ENCODE peak calls at places on chromosomes 2 and 18, in eight cellular contexts. L is upper lobe of right lung, F is stomach, W is cardiac muscle cell, A is thoracic aorta, U is heart left ventricle, X is tibial artery, V is PC-9. J is an unnamed sample. For H3K9me3 and H3K27me3, the result is how much of the 10 kb centered on the place peaks cover.

GRCh38 chr2:70508711-70509462 is 44.7 kb downstream of the TGFA start:
- DNase-seq in W (no peak), L (no peak), X (no peak), A (no peak), U (no peak), V (peak), F (no peak), J (no peak)

GRCh38 chr2:197614532-197614931 is 60.9 kb downstream of the RFTN2 start:
- DNase-seq in F (no peak), L (no peak), X (no peak), A (no peak), W (no peak), U (no peak), V (no peak), J (no peak)

GRCh38 chr2:54632733-54633692 is 90.4 kb upstream of the EML6 start:
- DNase-seq in V (no peak), L (no peak), A (no peak), F (no peak), U (no peak), X (no peak), W (peak), J (no peak)

GRCh38 chr2:103009861-103010260 is 248.0 kb downstream of the TMEM182 start:
- DNase-seq in X (no peak), U (no peak), W (no peak), V (no peak), F (no peak), L (no peak), A (no peak), J (peak)

GRCh38 chr2:43105586-43106562 is 120.5 kb downstream of the ZFP36L2 start:
- DNase-seq in X (peak), U (peak), L (no peak), F (peak), W (peak), A (no peak), V (no peak), J (peak)

GRCh38 chr18:67199993-67200617 is 316.4 kb downstream of the DSEL start:
- DNase-seq in F (no peak), L (no peak), W (peak), V (no peak), U (no peak), A (no peak), X (no peak), J (no peak)

GRCh38 chr2:42949125-42949524 is 156.7 kb upstream of the HAAO start:
- DNase-seq in X (no peak), U (no peak), F (peak), L (no peak), A (no peak), V (no peak), W (no peak), J (no peak)

GRCh38 chr2:207138573-207139297 is 27.0 kb downstream of the KLF7 start:
- DNase-seq in U (no peak), V (no peak), W (no peak), F (no peak), L (no peak), A (no peak), X (no peak), J (no peak)

GRCh38 chr2:192145496-192145895 is 49.2 kb downstream of the TMEFF2 start:
- DNase-seq in W (no peak), F (no peak), U (no peak), A (no peak), L (no peak), V (no peak), X (no peak), J (no peak)

GRCh38 chr2:47076586-47077441 is 78.3 kb downstream of the STPG4 start:
- DNase-seq in U (no peak), X (peak), L (peak), A (peak), V (peak), F (no peak), W (peak), J (peak)

GRCh38 chr2:215540646-215541045 is 104.8 kb upstream of the FN1 start:
- DNase-seq in W (peak), L (no peak), A (no peak), U (no peak), V (no peak), X (no peak), F (no peak), J (peak)

GRCh38 chr2:191026377-191026776 is 12.4 kb upstream of the STAT1 start:
- DNase-seq in A (no peak), X (no peak), U (no peak), V (no peak), W (no peak), L (no peak), F (no peak), J (no peak)

DNA sequence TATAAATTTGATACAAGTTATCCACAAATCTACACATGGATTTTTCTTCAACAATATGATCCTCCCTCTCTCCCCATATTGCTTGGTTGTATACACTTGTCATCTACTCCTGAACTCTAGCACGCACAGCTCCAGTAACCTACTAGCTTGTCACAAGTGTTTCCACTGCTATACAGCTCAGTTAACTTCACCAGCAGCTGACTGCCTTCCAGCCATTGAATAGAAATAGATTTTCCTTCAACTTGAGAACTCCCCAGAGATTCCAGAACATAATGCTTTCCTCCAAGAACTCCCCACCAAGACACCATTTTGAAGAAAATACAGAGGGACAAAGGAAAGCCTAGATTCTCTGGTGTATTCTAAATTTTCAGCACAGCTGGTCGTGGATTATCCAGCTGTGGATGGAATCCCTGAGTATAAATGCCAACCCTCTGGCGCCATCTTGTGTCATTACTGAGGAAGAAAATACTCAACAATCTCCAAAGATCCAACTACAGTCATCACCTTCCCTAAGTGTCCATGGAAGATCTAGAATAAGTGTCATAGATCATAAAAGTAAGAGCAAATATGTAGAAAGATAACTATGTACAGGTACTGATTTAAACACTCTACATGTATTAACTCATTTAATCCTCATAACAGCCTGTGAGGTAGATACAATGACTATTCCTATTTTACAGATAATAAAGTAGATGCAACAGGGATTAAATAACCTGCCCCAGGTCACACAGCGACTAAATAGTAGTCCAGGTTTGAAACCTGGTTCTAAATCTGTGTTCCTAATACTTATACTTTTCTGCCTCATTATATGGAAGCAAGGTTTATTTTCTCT is 156.7 kb downstream of the ARHGAP28 start:
- DNase-seq in F (peak), W (peak), L (no peak), V (peak), U (peak), X (no peak), A (no peak), J (peak)
- H3K4me3 ChIP-seq in F (no peak), W (no peak), L (no peak), V (no peak), U (no peak), X (no peak), A (no peak), J (no peak)

DNA sequence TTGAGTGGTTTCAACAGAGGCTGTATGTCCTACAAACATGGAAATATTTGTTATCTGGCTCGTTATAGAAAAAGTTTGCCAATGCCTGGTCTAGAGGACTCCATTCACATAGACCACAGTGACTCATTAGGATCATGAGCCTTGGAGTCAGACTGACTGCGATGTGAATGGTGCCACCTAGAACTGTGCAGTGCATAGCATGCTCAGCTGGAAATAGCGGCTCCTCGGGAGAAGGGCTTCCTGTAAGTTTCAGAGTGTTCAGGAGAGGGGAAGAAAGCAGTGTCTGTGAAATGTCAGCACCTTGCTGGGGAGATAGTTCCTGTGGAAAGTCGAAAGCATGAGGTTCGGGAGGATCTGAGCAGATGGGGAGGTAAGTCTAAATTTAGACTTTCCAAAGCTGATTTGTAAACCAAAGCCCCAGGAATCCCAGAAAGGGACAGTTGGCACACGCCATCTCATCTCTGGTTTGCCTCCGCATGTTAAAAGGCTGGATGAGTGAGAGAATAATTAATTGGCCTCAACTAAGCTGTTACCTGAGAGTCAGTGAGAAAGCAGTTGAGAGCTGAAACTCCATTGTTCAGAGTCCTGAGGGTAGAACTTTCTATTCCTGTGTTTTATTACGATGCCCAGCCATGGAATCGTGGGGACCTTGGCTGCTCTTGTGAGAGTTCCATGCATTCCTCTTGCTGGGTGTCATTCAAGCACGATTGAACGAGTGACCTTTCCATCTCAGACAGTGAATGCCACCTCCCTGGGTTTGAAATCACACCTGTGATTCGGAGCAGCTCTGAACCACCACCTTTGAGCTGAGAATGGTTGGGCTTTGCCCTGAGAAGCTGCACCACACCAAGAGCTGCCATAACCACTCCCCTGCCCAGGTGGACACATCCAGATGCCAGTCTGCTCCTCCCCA is 99.5 kb downstream of the MAPK4 start:
- DNase-seq in L (no peak), F (no peak), A (no peak), W (peak), U (peak), X (peak), V (no peak), J (peak)
- H3K9me3 ChIP-seq in L (under half), F (under half), A (under half), W (under half), U (under half), X (under half), V (under half), J (under half)

GRCh38 chr2:10357770-10358169 is 55.1 kb downstream of the HPCAL1 start:
- DNase-seq in W (no peak), F (no peak), L (no peak), X (no peak), A (no peak), V (no peak), U (no peak), J (no peak)
- H3K27me3 ChIP-seq in W (under half), F (under half), L (under half), X (under half), A (under half), V (under half), U (under half), J (under half)

GRCh38 chr2:18626256-18626668 is 36.9 kb upstream of the NT5C1B start:
- DNase-seq in X (no peak), F (no peak), U (no peak), W (peak), L (no peak), A (no peak), V (no peak), J (no peak)
- H3K4me3 ChIP-seq in X (no peak), F (no peak), U (no peak), W (no peak), L (no peak), A (no peak), V (no peak), J (no peak)

DNA sequence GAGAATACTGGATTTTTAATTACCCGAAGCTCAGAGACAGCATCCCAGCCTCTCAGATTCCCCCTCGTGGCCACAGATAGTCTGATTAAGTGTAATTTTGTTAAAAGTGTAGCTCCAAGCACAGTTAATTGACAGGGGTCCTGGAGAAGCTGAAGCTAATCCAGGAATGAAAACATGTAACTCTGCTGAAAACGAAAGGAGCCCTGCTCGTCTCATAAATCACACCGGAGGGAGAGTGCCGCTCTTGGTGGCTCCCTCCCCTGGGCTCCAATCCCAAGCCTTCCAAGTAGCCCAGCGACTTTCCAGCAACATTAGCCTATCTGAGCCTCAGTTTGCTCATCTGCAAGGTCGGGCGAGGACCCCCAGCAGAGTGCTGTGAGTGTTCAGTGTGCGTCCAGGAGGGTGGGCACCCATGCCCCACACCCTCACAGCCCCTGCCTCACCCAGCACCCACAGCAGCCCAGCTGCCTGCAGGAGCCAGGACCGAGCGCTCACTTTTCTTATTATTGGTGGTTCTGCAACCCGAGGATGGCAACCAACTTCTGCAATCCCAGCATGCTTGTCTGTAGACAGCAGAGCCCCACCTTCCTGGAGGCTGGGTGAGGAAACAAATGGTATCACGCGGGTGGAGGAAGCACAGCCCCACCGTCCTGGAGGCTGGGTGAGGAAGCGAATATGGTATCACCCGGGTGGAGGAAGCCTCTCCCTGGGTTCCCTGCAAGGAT is 220.8 kb upstream of the RAB6C start:
- DNase-seq in X (peak), A (no peak), W (peak), U (no peak), F (no peak), L (no peak), V (no peak), J (no peak)
- H3K9me3 ChIP-seq in X (under half), A (under half), W (under half), U (under half), F (under half), L (under half), V (under half), J (under half)

DNA sequence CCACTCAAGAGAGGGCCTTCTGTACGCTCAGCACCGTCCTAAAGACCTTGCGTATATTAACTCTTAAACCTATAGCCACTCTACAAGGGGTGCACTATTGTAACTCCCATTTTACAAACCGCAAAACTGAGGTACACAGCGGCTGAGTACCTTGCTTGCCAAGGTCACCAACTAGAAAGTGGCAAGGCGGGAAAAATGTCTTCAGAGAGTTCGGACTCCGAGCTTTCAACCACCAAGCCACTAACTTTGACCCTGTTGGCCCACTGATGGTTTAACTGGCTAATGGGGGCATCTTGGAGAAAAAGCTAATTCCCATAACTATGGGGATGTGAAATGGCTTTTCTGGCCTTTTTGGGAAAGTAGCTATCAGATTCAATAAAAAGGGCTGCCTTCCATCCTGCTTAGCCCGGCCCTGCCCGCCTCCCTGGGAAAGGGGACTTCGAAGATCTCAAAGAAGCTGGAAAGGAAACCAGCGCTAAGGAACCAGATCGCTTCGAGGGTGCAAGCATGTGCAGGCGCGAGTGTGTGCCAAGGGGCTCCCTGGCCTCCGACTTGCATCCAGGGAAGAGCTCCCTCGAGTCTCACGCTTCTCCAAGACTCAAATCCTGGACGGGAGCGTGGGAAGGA is 2.4 kb upstream of the SP5 start:
- DNase-seq in V (no peak), L (no peak), F (no peak), A (no peak), U (no peak), X (no peak), W (no peak), J (no peak)
- H3K27me3 ChIP-seq in V (under half), L (half or more), F (half or more), A (under half), U (half or more), X (under half), W (half or more), J (under half)

GRCh38 chr2:11748861-11749645 is 2.6 kb downstream of the LPIN1 start:
- DNase-seq in W (no peak), V (no peak), L (no peak), A (no peak), X (no peak), U (no peak), F (no peak), J (no peak)
- H3K4me3 ChIP-seq in W (no peak), V (peak), L (peak), A (no peak), X (no peak), U (no peak), F (peak), J (peak)

J was measured in MG63.